ENCODE peak calls at places on chromosomes 13 and 19, in six cellular contexts. P is RWPE1; H is SK-N-SH; L is K562; C is thoracic aorta; M is CD8-positive, alpha-beta T cell. Z is an unnamed sample.

GRCh38 chr13:93227280-93227905 is 786 bp downstream of the GPC6 start:
- DNase-seq in C (no peak), P (no peak), M (no peak), H (peak; percentile 74), L (no peak), Z (no peak)

GRCh38 chr19:33606556-33606955 is 15.2 kb upstream of the CHST8 start:
- DNase-seq in P (no peak), C (no peak), H (no peak), M (no peak), L (no peak), Z (no peak)

GRCh38 chr13:40368123-40368891 is 298.1 kb downstream of the FOXO1 start:
- DNase-seq in H (no peak), L (no peak), P (no peak), M (no peak), C (no peak), Z (no peak)

GRCh38 chr13:77480071-77480470 is 55.4 kb upstream of the SCEL start:
- DNase-seq in C (no peak), L (no peak), M (no peak), P (no peak), H (no peak), Z (no peak)

GRCh38 chr19:54462072-54462712 is 1.4 kb downstream of the LENG9 start:
- DNase-seq in P (no peak), H (no peak), L (no peak), C (no peak), M (no peak), Z (no peak)

GRCh38 chr13:31264146-31264545 is 64.4 kb downstream of the B3GLCT start:
- DNase-seq in L (no peak), H (no peak), C (no peak), M (no peak), P (no peak), Z (no peak)

GRCh38 chr19:15223649-15224371 is 8.4 kb downstream of the EPHX3 start:
- DNase-seq in L (no peak), P (no peak), M (no peak), C (no peak), H (no peak), Z (no peak)

GRCh38 chr13:51152713-51153112 is 41.6 kb upstream of the C13orf42 start:
- DNase-seq in P (no peak), C (no peak), L (no peak), M (no peak), H (no peak), Z (no peak)

GRCh38 chr13:42215578-42216421 is 56.2 kb upstream of the AKAP11 start:
- DNase-seq in H (peak; percentile 9), M (no peak), C (no peak), L (peak; percentile 45), P (peak; percentile 7), Z (no peak)

GRCh38 chr13:41457589-41458186 is 338 bp downstream of the RGCC start:
- DNase-seq in H (peak; percentile 66), P (no peak), L (peak; percentile 23), M (peak; percentile 52), C (no peak), Z (no peak)

GRCh38 chr13:34817246-34817645 is 124.8 kb upstream of the NBEA start:
- DNase-seq in P (no peak), M (no peak), L (no peak), H (no peak), C (no peak), Z (no peak)

GRCh38 chr13:32135655-32136054 is 104.1 kb downstream of the FRY start:
- DNase-seq in M (no peak), L (no peak), C (no peak), P (no peak), H (no peak), Z (no peak)

GRCh38 chr19:10823690-10824089 is 12.3 kb downstream of the TMED1 start:
- DNase-seq in P (no peak), C (no peak), L (no peak), M (no peak), H (no peak), Z (no peak)
- H3K27ac ChIP-seq in P (no peak overlapping the region), C (no peak overlapping the region), L (no peak overlapping the region), M (no peak overlapping the region), H (no peak overlapping the region), Z (no peak overlapping the region)

GRCh38 chr19:7670790-7671189 is 1.9 kb downstream of the RETN start:
- DNase-seq in P (no peak), C (no peak), M (no peak), L (no peak), H (no peak), Z (no peak)

GRCh38 chr19:7669641-7670040 is 792 bp downstream of the RETN start:
- DNase-seq in H (no peak), L (no peak), P (no peak), M (no peak), C (no peak), Z (no peak)

GRCh38 chr19:7672522-7672921 is 3.7 kb downstream of the RETN start:
- DNase-seq in M (no peak), P (no peak), C (no peak), H (no peak), L (no peak), Z (no peak)

GRCh38 chr19:7670150-7670784 is 1.4 kb downstream of the RETN start:
- DNase-seq in M (peak; percentile 26), P (no peak), L (no peak), H (no peak), C (no peak), Z (no peak)

GRCh38 chr19:7668842-7669241 is at the start of gene RETN:
- DNase-seq in P (no peak), C (no peak), M (no peak), L (no peak), H (no peak), Z (no peak)
- H3K27ac ChIP-seq in P (no peak within 1 kb of the TSS), C (no peak within 1 kb of the TSS), M (no peak within 1 kb of the TSS), L (no peak within 1 kb of the TSS), H (no peak within 1 kb of the TSS), Z (no peak within 1 kb of the TSS)

DNA sequence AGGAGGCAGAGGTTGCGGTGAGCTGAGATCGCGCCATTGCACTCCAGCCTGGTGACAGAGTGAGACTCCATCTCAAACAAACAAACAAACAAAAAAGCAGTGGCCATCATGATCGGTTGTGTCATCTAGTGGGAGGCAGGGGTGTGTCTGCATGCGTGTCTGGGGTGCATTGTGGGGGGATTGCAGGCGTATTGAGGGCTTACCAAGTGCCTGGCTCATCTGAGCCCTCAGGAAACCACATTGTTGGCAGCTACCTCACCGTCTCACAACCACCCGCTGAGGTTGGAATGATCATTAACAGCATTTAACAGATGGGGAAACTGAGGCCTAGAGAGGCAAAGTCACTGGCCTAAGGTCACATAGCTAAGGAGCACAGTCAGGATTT is 30.5 kb downstream of the NFIC start:
- DNase-seq in P (no peak), H (no peak), L (no peak), M (no peak), C (no peak), Z (no peak)
- H3K27ac ChIP-seq in P (peak overlapping the region; percentile 87), H (no peak overlapping the region), L (no peak overlapping the region), M (no peak overlapping the region), C (peak overlapping the region; percentile 99), Z (peak overlapping the region; percentile 49)

GRCh38 chr13:110354715-110355473 is 47.8 kb downstream of the COL4A2 start:
- DNase-seq in H (no peak), M (no peak), L (peak; percentile 5), P (no peak), C (no peak), Z (no peak)
- H3K27ac ChIP-seq in H (no peak overlapping the region), M (no peak overlapping the region), L (no peak overlapping the region), P (no peak overlapping the region), C (peak overlapping the region; percentile 96), Z (no peak overlapping the region)

GRCh38 chr19:44748426-44749254 is at the start of gene BCL3:
- DNase-seq in L (peak; percentile 69), H (peak; percentile 76), M (peak; percentile 81), P (peak; percentile 62), C (no peak), Z (no peak)

GRCh38 chr19:44749994-44750393 is 1.5 kb downstream of the BCL3 start:
- DNase-seq in C (no peak), P (no peak), M (no peak), H (no peak), L (no peak), Z (no peak)

GRCh38 chr19:44747739-44748425 is 626 bp upstream of the BCL3 start:
- DNase-seq in H (peak; percentile 63), P (no peak), L (no peak), M (peak; percentile 25), C (no peak), Z (no peak)

GRCh38 chr19:44750713-44751112 is 2.2 kb downstream of the BCL3 start:
- DNase-seq in C (no peak), P (no peak), L (no peak), M (no peak), H (no peak), Z (no peak)

DNA sequence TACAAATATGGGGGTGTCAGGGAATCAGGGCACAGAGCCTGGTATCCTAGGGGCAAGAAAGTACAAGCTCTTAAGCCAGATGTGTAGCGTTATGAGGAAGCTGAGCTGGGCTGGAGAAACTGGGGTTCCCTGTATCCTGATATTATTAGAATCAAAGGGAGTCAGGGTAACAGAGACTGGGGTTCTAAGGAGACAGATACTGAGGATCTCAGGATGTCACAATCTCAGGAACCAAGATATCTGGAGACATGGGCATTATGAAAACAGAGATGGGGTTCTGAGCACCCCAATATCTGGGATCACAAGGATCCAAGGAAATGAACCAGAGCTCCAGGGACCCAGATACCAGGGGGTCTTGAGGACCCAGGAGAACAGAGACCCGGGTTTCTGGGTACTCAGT is 810 bp downstream of the BCL3 start:
- DNase-seq in C (no peak), H (no peak), M (no peak), L (no peak), P (no peak), Z (no peak)
- H3K27ac ChIP-seq in C (peak overlapping the region; percentile 92), H (no peak overlapping the region), M (peak overlapping the region; percentile 27), L (peak overlapping the region; percentile 44), P (peak overlapping the region; percentile 100), Z (peak overlapping the region; percentile 97)

DNA sequence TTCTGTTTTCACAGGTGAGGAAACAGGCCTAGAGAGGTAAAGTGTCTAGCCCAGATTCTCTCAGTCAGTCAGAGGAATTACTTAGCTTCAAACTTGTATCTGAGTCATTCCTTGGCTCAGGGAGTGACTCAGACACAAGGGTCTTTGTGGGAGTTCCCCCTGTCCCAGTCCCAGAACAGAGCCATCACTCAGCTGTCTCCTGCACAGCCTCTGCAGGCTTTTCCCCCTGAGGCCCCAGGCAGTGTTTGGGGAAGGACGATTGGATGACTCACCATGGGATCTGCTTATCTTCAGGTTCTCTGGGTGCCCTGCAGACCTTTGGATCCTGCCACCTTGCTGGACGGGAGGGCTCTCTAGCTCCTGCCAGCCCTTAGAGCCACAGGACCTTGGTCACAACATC is 13.2 kb downstream of the ZNF793 start:
- DNase-seq in M (no peak), P (peak; percentile 16), L (no peak), C (no peak), H (no peak), Z (peak; percentile 57)
- H3K27ac ChIP-seq in M (no peak overlapping the region), P (no peak overlapping the region), L (no peak overlapping the region), C (no peak overlapping the region), H (no peak overlapping the region), Z (no peak overlapping the region)

GRCh38 chr13:47121092-47121763 is 224.4 kb upstream of the HTR2A start:
- DNase-seq in M (no peak), L (peak; percentile 57), H (no peak), C (no peak), P (no peak), Z (no peak)
- H3K27ac ChIP-seq in M (no peak overlapping the region), L (no peak overlapping the region), H (no peak overlapping the region), C (no peak overlapping the region), P (no peak overlapping the region), Z (no peak overlapping the region)

GRCh38 chr19:19643158-19644053 is at the start of gene GMIP:
- DNase-seq in P (peak; percentile 86), C (no peak), H (peak; percentile 93), M (peak; percentile 93), L (peak; percentile 84), Z (no peak)
- H3K27ac ChIP-seq in P (peak within 1 kb of the TSS; percentile 79), C (peak within 1 kb of the TSS; percentile 40), H (peak within 1 kb of the TSS; percentile 75), M (peak within 1 kb of the TSS; percentile 92), L (peak within 1 kb of the TSS; percentile 75), Z (peak within 1 kb of the TSS; percentile 59)